ENCODE peak calls at places on chromosome X, in six cellular contexts. S is heart left ventricle, P is H9, Z is suprapubic skin, G is PC-3, I is transverse colon. Q is an unnamed sample.

GRCh38 chrX:65596270-65596669 is 61.7 kb upstream of the LAS1L start:
- DNase-seq in I (peak; percentile 24), S (no peak), P (no peak), Z (no peak), G (peak; percentile 28), Q (no peak)

GRCh38 chrX:153457136-153457825 is 11.4 kb upstream of the TREX2 start:
- DNase-seq in I (no peak), P (no peak), S (peak; percentile 23), Z (no peak), G (no peak), Q (no peak)

GRCh38 chrX:72620550-72621145 is 48.0 kb upstream of the HDAC8 start:
- DNase-seq in I (peak; percentile 26), Z (no peak), P (no peak), S (peak; percentile 33), G (peak; percentile 96), Q (peak; percentile 64)

GRCh38 chrX:115147220-115147619 is 42.0 kb upstream of the RBMXL3 start:
- DNase-seq in I (no peak), G (peak; percentile 57), P (no peak), S (no peak), Z (no peak), Q (peak; percentile 4)

GRCh38 chrX:2345562-2345961 is 155.2 kb downstream of the DHRSX start:
- DNase-seq in S (no peak), Z (no peak), G (no peak), P (no peak), I (no peak), Q (no peak)

GRCh38 chrX:103215768-103216085 is 819 bp downstream of the BEX4 start:
- DNase-seq in P (no peak), I (no peak), Z (no peak), G (no peak), S (no peak), Q (no peak)

GRCh38 chrX:38055170-38055847 is 49.0 kb downstream of the SYTL5 start:
- DNase-seq in G (peak; percentile 73), P (no peak), Z (no peak), I (no peak), S (no peak), Q (no peak)

GRCh38 chrX:22063284-22063683 is 31.2 kb downstream of the PHEX start:
- DNase-seq in I (no peak), G (no peak), P (no peak), S (no peak), Z (no peak), Q (no peak)

GRCh38 chrX:5113128-5113527 is 1115.5 kb downstream of the NLGN4X start:
- DNase-seq in Z (no peak), S (no peak), P (no peak), G (peak; percentile 65), I (no peak), Q (peak; percentile 0)

GRCh38 chrX:44042731-44043130 is 69.5 kb upstream of the NDP start:
- DNase-seq in I (no peak), P (no peak), S (peak; percentile 27), G (no peak), Z (no peak), Q (no peak)

GRCh38 chrX:140432328-140433025 is 72.4 kb downstream of the SOX3 start:
- DNase-seq in S (peak; percentile 43), P (no peak), G (no peak), I (no peak), Z (no peak), Q (no peak)

GRCh38 chrX:7235071-7235470 is 87.1 kb upstream of the PUDP start:
- DNase-seq in Z (no peak), I (no peak), S (no peak), P (no peak), G (no peak), Q (no peak)

GRCh38 chrX:46791927-46792825 is 33.3 kb upstream of the SLC9A7 start:
- DNase-seq in S (no peak), I (no peak), P (peak; percentile 52), Z (no peak), G (peak; percentile 96), Q (peak; percentile 75)

GRCh38 chrX:123157586-123157985 is 26.5 kb upstream of the GRIA3 start:
- DNase-seq in P (no peak), Z (no peak), S (no peak), G (no peak), I (no peak), Q (no peak)
- H3K27ac ChIP-seq in P (no peak overlapping the region), Z (no peak overlapping the region), S (no peak overlapping the region), G (no peak overlapping the region), I (no peak overlapping the region), Q (no peak overlapping the region)

DNA sequence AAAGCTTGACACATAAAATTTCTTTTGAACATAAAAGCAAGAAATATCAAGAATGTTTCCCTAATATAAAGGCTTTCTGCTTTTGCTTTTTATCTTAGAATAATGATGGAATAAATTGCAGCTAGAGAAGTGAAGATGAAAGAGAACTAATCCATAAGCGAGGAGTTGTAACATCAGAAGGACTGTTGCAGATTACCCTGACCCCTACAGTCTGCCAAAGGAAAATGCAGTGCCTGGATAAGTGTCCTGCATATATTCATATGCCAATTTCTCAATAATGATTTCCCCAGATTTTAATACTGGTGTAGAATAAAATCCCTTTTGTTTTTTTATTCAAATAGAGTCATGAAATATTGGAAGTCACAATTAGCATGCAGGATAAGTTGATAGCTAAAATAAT is 115.9 kb downstream of the MAGEC2 start:
- DNase-seq in P (no peak), S (no peak), I (no peak), Z (no peak), G (peak; percentile 45), Q (peak; percentile 1)
- TF ChIP-seq CTCF in P (peak; percentile 57), S (no peak), I (no peak), Z (no peak), G (peak; percentile 68), Q (peak; percentile 17)

GRCh38 chrX:13091111-13091765 is 46.8 kb upstream of the FAM9C start:
- DNase-seq in Z (no peak), S (no peak), G (no peak), P (no peak), I (no peak), Q (no peak)
- H3K27ac ChIP-seq in Z (peak overlapping the region; percentile 70), S (peak overlapping the region; percentile 90), G (no peak overlapping the region), P (no peak overlapping the region), I (peak overlapping the region; percentile 76), Q (no peak overlapping the region)

DNA sequence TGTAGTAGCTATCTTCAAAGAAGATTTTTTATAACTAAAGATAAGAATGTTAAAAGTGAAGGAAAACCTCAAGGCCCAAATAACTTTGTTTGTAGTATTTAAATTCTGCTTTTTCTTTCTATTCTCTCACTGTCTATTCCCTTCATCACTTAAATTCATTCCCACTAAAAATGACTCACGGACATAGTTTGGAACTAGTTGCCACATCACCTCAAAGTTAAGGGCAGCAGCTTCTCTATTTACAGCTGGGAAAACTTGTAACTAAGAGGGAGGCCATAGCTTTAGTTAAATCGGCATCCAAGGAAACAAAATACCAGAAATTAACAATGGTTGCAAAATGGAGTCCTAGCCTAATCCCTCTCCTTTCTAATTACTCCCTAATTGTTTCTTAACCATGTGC is 325.4 kb upstream of the MAGEB2 start:
- DNase-seq in G (no peak), Z (no peak), I (no peak), P (no peak), S (no peak), Q (no peak)
- TF ChIP-seq CTCF in G (no peak), Z (no peak), I (no peak), P (no peak), S (no peak), Q (no peak)

DNA sequence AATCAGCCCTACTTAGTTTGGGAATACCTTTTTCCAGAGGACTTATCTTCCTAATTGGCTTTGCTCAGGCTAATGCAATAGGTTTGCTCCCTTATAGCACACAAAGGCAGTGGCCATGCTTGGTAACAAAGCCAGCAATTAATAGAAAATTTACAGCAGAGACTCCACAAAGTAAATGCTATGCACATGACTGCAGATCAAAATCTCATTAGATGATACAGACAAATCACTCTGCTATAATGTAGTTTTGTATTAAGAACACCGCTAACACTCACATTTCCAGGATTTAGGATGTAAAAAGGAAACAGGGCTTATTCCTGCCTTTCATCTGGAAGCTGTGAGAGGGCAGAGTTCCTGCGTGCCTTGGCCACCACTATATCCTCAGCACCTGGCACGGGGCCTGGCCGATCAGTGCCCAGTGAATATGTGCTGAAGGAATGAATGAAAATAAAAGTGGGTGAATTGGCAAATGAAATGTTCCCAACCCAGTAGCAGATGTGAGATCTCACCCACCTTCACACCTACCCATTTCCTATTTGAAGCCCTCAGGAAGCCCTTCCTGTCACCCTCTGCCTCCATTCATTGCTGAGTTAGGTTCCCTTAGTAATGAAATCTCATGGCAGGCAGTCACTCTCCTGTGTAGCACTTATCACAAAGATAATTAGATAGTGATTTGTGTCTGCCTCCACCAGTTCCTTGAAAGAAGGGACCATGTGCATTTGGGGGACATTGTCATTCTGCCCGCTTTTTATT is 5.1 kb downstream of the SEPTIN6 start:
- DNase-seq in Z (no peak), I (no peak), S (no peak), P (no peak), G (no peak), Q (no peak)
- H3K27ac ChIP-seq in Z (no peak overlapping the region), I (peak overlapping the region; percentile 82), S (peak overlapping the region; percentile 53), P (no peak overlapping the region), G (no peak overlapping the region), Q (no peak overlapping the region)

DNA sequence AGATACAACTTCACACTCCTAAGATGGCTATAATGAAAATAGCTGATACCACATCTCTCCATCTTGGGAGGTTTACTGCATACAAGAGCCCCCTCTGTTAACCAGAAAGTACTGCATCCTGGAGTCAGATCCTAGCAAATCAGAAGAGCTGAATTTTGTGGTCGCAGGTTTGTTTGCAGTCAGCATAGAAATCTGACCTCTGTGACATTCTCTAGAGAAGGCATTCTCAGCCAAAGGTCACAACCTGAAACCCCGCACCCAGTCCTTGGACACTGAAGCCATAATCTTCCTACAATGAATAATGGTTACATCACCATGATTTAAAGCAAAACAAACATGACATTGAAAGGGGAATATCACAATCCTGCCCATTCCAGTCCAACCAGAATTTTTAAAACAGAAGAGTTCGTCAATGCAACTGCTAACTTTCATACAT is 17.7 kb downstream of the HS6ST2 start:
- DNase-seq in I (no peak), S (no peak), Z (no peak), G (peak; percentile 90), P (no peak), Q (peak; percentile 29)
- TF ChIP-seq CTCF in I (no peak), S (no peak), Z (no peak), G (peak; percentile 49), P (peak; percentile 62), Q (no peak)

DNA sequence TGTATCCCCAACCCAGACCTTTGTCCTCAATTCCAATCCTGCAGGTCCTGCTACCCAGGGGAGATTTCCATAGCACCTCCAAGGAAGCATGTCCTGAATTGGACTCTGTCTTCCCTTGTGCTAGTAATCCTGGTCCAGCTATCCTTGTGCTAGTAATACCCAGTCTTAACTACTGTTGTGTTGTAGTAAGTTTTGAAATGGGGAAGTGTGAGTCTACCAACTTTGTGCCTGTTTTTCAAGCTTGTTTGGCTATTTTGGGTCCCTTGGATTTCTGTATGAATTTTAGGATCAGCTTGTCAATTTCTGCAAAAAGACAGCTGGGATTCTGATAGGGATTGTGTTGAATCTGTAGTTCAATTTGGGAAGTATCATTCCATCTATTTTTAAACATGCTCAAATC is 51.4 kb downstream of the CD99L2 start:
- DNase-seq in I (no peak), Z (no peak), G (no peak), P (no peak), S (no peak), Q (no peak)
- H3K27ac ChIP-seq in I (no peak overlapping the region), Z (no peak overlapping the region), G (no peak overlapping the region), P (no peak overlapping the region), S (no peak overlapping the region), Q (no peak overlapping the region)

Q was measured in RWPE1.